ENCODE peak calls at places on chromosomes 5 and 9, in six cellular contexts. W is stimulated activated CD4-positive, alpha-beta T cell treated with anti-CD3 and anti-CD28 coated beads, Interleukin-12 subunit alpha, Interleukin-12 subunit beta, amount 100 ng/mL, for 48 hours; G is cerebellar cortex; C is immature natural killer cell; Y is CD4-positive, alpha-beta memory T cell; T is CD8-positive, alpha-beta memory T cell. K is an unnamed sample.
A peak's percentile ranks its signal among the peaks of the same experiment; 100 is the strongest.

GRCh38 chr9:95383845-95384244 is 66.3 kb upstream of the FANCC start:
- DNase-seq in W (no peak), G (no peak), C (no peak), Y (no peak), T (no peak), K (no peak)

GRCh38 chr5:146082798-146083197 is 22.6 kb downstream of the PLAC8L1 start:
- DNase-seq in W (no peak), G (no peak), C (no peak), Y (no peak), T (no peak), K (no peak)

GRCh38 chr5:96049398-96050272 is 88.0 kb upstream of the ELL2 start:
- DNase-seq in W (no peak), G (no peak), C (no peak), Y (no peak), T (no peak), K (no peak)

GRCh38 chr5:57448751-57449150 is 33.9 kb downstream of the ACTBL2 start:
- DNase-seq in W (no peak), G (no peak), C (no peak), Y (no peak), T (no peak), K (no peak)

GRCh38 chr9:38371495-38371894 is 21.0 kb upstream of the ALDH1B1 start:
- DNase-seq in W (no peak), G (no peak), C (peak; percentile 11), Y (peak; percentile 30), T (no peak), K (no peak)

GRCh38 chr5:168409601-168410458 is 76.4 kb upstream of the RARS1 start:
- DNase-seq in W (peak; percentile 26), G (no peak), C (no peak), Y (peak; percentile 29), T (no peak), K (no peak)

GRCh38 chr9:34956648-34957047 is 1.4 kb upstream of the PHF24 start:
- DNase-seq in W (no peak), G (no peak), C (no peak), Y (no peak), T (no peak), K (no peak)

GRCh38 chr9:250039-250438 is 35.4 kb downstream of the DOCK8 start:
- DNase-seq in W (no peak), G (no peak), C (no peak), Y (no peak), T (no peak), K (no peak)

GRCh38 chr5:3622961-3623360 is 27.3 kb downstream of the IRX1 start:
- DNase-seq in W (no peak), G (no peak), C (no peak), Y (no peak), T (no peak), K (no peak)

GRCh38 chr9:6007770-6008168 is 7.7 kb downstream of the RANBP6 start:
- DNase-seq in W (peak; percentile 45), G (peak; percentile 78), C (peak; percentile 81), Y (peak; percentile 82), T (peak; percentile 79), K (peak; percentile 88)

GRCh38 chr9:85339337-85339736 is 402.4 kb downstream of the AGTPBP1 start:
- DNase-seq in W (no peak), G (no peak), C (no peak), Y (no peak), T (no peak), K (no peak)

GRCh38 chr5:67238191-67238590 is 41.6 kb upstream of the CD180 start:
- DNase-seq in W (no peak), G (no peak), C (no peak), Y (no peak), T (no peak), K (no peak)

GRCh38 chr5:176543428-176544182 is 5.5 kb upstream of the CDHR2 start:
- DNase-seq in W (no peak), G (peak; percentile 76), C (peak; percentile 77), Y (peak; percentile 77), T (peak; percentile 60), K (peak; percentile 79)

GRCh38 chr5:143114481-143114880 is 289.0 kb downstream of the NR3C1 start:
- DNase-seq in W (no peak), G (no peak), C (no peak), Y (no peak), T (no peak), K (no peak)

GRCh38 chr9:136372561-136373299 is 739 bp downstream of the CARD9 start:
- DNase-seq in W (no peak), G (no peak), C (no peak), Y (no peak), T (no peak), K (peak; percentile 52)

GRCh38 chr5:148336704-148337435 is 1.5 kb downstream of the SPINK9 start:
- DNase-seq in W (no peak), G (no peak), C (no peak), Y (no peak), T (no peak), K (no peak)

GRCh38 chr9:36976371-36977030 is 57.6 kb downstream of the PAX5 start:
- DNase-seq in W (no peak), G (peak; percentile 84), C (no peak), Y (no peak), T (no peak), K (no peak)

GRCh38 chr9:134597957-134598883 is 43.4 kb upstream of the COL5A1 start:
- DNase-seq in W (no peak), G (no peak), C (no peak), Y (no peak), T (no peak), K (no peak)

GRCh38 chr5:110288766-110289165 is 437.7 kb downstream of the TMEM232 start:
- DNase-seq in W (no peak), G (no peak), C (no peak), Y (no peak), T (no peak), K (no peak)

GRCh38 chr9:96874947-96875459 is 20.7 kb upstream of the ZNF782 start:
- DNase-seq in W (no peak), G (peak; percentile 23), C (peak; percentile 11), Y (peak; percentile 64), T (peak; percentile 14), K (no peak)

GRCh38 chr5:78109891-78110324 is 184.6 kb downstream of the AP3B1 start:
- DNase-seq in W (no peak), G (no peak), C (no peak), Y (no peak), T (no peak), K (no peak)

GRCh38 chr9:76114144-76114543 is 223.7 kb downstream of the PCSK5 start:
- DNase-seq in W (no peak), G (no peak), C (no peak), Y (no peak), T (no peak), K (peak; percentile 61)

GRCh38 chr5:68331202-68332108 is 115.9 kb downstream of the PIK3R1 start:
- DNase-seq in W (no peak), G (no peak), C (no peak), Y (no peak), T (no peak), K (no peak)

GRCh38 chr5:84430863-84431663 is 46.4 kb upstream of the EDIL3 start:
- DNase-seq in W (no peak), G (no peak), C (no peak), Y (no peak), T (no peak), K (no peak)

GRCh38 chr5:139680368-139681111 is 32.4 kb downstream of the CXXC5 start:
- DNase-seq in W (no peak), G (no peak), C (no peak), Y (no peak), T (no peak), K (no peak)

GRCh38 chr9:134390537-134390936 is 64.3 kb downstream of the RXRA start:
- DNase-seq in W (peak; percentile 77), G (no peak), C (peak; percentile 57), Y (peak; percentile 81), T (peak; percentile 68), K (no peak)

GRCh38 chr5:8633259-8633658 is 764.3 kb downstream of the MTRR start:
- DNase-seq in W (no peak), G (no peak), C (no peak), Y (no peak), T (no peak), K (no peak)

GRCh38 chr5:173925449-173926071 is 37.4 kb downstream of the CPEB4 start:
- DNase-seq in W (peak; percentile 25), G (peak; percentile 57), C (peak; percentile 11), Y (peak; percentile 40), T (no peak), K (no peak)

GRCh38 chr5:6728011-6728794 is 15.0 kb downstream of the TENT4A start:
- DNase-seq in W (no peak), G (no peak), C (no peak), Y (no peak), T (no peak), K (no peak)

GRCh38 chr9:75918154-75918553 is 27.7 kb downstream of the PCSK5 start:
- DNase-seq in W (no peak), G (no peak), C (no peak), Y (no peak), T (no peak), K (no peak)

GRCh38 chr9:38412751-38413150 is 11.5 kb downstream of the IGFBPL1 start:
- DNase-seq in W (no peak), G (no peak), C (no peak), Y (no peak), T (no peak), K (no peak)

GRCh38 chr5:76607353-76607871 is 15.8 kb downstream of the F2RL2 start:
- DNase-seq in W (no peak), G (no peak), C (no peak), Y (peak; percentile 21), T (no peak), K (no peak)

GRCh38 chr9:29511680-29512079 is 1938.4 kb upstream of the C9orf72 start:
- DNase-seq in W (no peak), G (no peak), C (no peak), Y (no peak), T (no peak), K (no peak)